ENCODE peak calls at places on chromosomes 5 and 9, in ten cellular contexts. F, J, Q, Y, L, B, C, E, U and N are unnamed samples.

GRCh38 chr9:91811024-91811909 is 138.8 kb downstream of the ROR2 start:
- DNase-seq in U (no peak), B (no peak), L (peak), C (no peak), J (no peak), Q (no peak), Y (no peak), F (peak), E (no peak), N (no peak)

GRCh38 chr9:32136700-32137339 is 247.6 kb upstream of the ACO1 start:
- DNase-seq in Y (no peak), F (no peak), C (no peak), Q (no peak), B (no peak), E (no peak), J (no peak), U (no peak), L (peak), N (no peak)

GRCh38 chr9:132094314-132094791 is 14.7 kb upstream of the MED27 start:
- DNase-seq in F (no peak), B (no peak), Y (no peak), Q (no peak), L (no peak), J (no peak), C (no peak), E (no peak), U (no peak), N (no peak)

GRCh38 chr5:36584009-36584875 is 22.2 kb upstream of the SLC1A3 start:
- DNase-seq in U (no peak), L (no peak), E (no peak), C (no peak), Y (no peak), B (no peak), J (no peak), F (no peak), Q (no peak), N (no peak)

GRCh38 chr9:105901514-105902109 is 207.3 kb downstream of the TMEM38B start:
- DNase-seq in J (no peak), Q (no peak), E (no peak), U (peak), C (no peak), Y (no peak), L (peak), F (peak), B (no peak), N (no peak)

GRCh38 chr9:34675048-34675714 is 12.7 kb upstream of the CCL27 start:
- DNase-seq in B (peak), U (peak), J (peak), L (peak), C (peak), Q (no peak), F (peak), E (no peak), Y (peak), N (peak)

GRCh38 chr9:128249914-128250838 is 25.6 kb downstream of the GOLGA2 start:
- DNase-seq in Y (no peak), J (peak), U (peak), C (peak), B (peak), E (peak), L (peak), F (peak), Q (no peak), N (peak)

GRCh38 chr5:144711172-144711571 is 540.5 kb downstream of the KCTD16 start:
- DNase-seq in J (no peak), U (no peak), C (no peak), F (no peak), B (no peak), Q (no peak), E (no peak), Y (no peak), L (no peak), N (no peak)

GRCh38 chr9:120659209-120659608 is 55.1 kb downstream of the MEGF9 start:
- DNase-seq in C (no peak), E (no peak), Y (no peak), L (no peak), B (no peak), J (no peak), F (no peak), U (no peak), Q (no peak), N (no peak)

GRCh38 chr5:29150840-29151239 is 2042.6 kb upstream of the CDH6 start:
- DNase-seq in U (no peak), C (no peak), Y (no peak), Q (no peak), J (no peak), E (no peak), F (no peak), L (peak), B (no peak), N (no peak)

GRCh38 chr9:104984121-104984520 is 56.2 kb upstream of the ABCA1 start:
- DNase-seq in Q (no peak), E (no peak), F (no peak), B (no peak), U (no peak), Y (no peak), J (no peak), C (no peak), L (no peak), N (no peak)

GRCh38 chr9:81685763-81686613 is 3.4 kb downstream of the TLE1 start:
- DNase-seq in C (no peak), Q (no peak), L (no peak), J (no peak), E (no peak), Y (no peak), U (no peak), F (no peak), B (no peak), N (no peak)

GRCh38 chr9:36598281-36598680 is 25.6 kb downstream of the MELK start:
- DNase-seq in B (no peak), C (no peak), U (no peak), E (no peak), Q (no peak), Y (no peak), F (no peak), J (no peak), L (no peak), N (no peak)

GRCh38 chr9:135521608-135522095 is 412 bp downstream of the LCN1 start:
- DNase-seq in L (no peak), U (no peak), B (no peak), J (peak), E (no peak), Q (no peak), Y (no peak), F (peak), C (no peak), N (no peak)

GRCh38 chr9:118896356-118897000 is 472.8 kb downstream of the BRINP1 start:
- DNase-seq in Y (peak), J (no peak), E (no peak), B (no peak), U (peak), Q (no peak), F (no peak), C (no peak), L (no peak), N (no peak)

GRCh38 chr9:35353731-35354365 is 136.1 kb upstream of the RUSC2 start:
- DNase-seq in C (no peak), B (no peak), F (no peak), Y (no peak), J (no peak), U (no peak), Q (no peak), E (no peak), L (no peak), N (no peak)

GRCh38 chr5:43425965-43426364 is 13.8 kb upstream of the CCL28 start:
- DNase-seq in U (no peak), F (no peak), J (no peak), L (no peak), Y (peak), Q (no peak), E (no peak), B (no peak), C (no peak), N (no peak)

GRCh38 chr9:125544988-125545651 is 161.9 kb downstream of the MAPKAP1 start:
- DNase-seq in F (no peak), Q (no peak), C (no peak), U (no peak), E (no peak), B (no peak), Y (peak), L (no peak), J (no peak), N (no peak)

GRCh38 chr9:104864675-104865104 is 63.3 kb downstream of the ABCA1 start:
- DNase-seq in E (no peak), C (no peak), B (no peak), Y (no peak), J (no peak), L (no peak), U (no peak), Q (no peak), F (no peak), N (no peak)

GRCh38 chr5:76269259-76269958 is 133.7 kb upstream of the IQGAP2 start:
- DNase-seq in L (no peak), F (no peak), B (no peak), U (no peak), Q (no peak), E (no peak), C (no peak), Y (no peak), J (peak), N (no peak)